ENCODE peak calls at places on chromosomes 4 and X, in nine cellular contexts. A is AG04449; W is endothelial cell; R is activated CD4-positive, alpha-beta T cell treated with anti-CD3 and anti-CD28 coated beads, Interleukin-2, amount 50 U/mL, for 1 hour; B is H9; N is esophagus squamous epithelium; I is PC-3; P is CD4-positive, alpha-beta T cell; Y is GM06990. S is an unnamed sample.

GRCh38 chr4:107519057-107519456 is 201.0 kb downstream of the PAPSS1 start:
- DNase-seq in A (no peak), W (peak), R (no peak), B (no peak), N (no peak), I (peak), P (no peak), Y (no peak), S (peak)

GRCh38 chrX:105869676-105870075 is 47.3 kb downstream of the NRK start:
- DNase-seq in A (no peak), W (no peak), R (no peak), B (no peak), N (no peak), I (peak), P (no peak), Y (no peak), S (no peak)

GRCh38 chr4:158112612-158113011 is 60.2 kb downstream of the GASK1B start:
- DNase-seq in A (no peak), W (no peak), R (no peak), B (no peak), N (no peak), I (no peak), P (no peak), Y (no peak), S (no peak)

GRCh38 chrX:47156611-47157520 is 11.8 kb downstream of the RBM10 start:
- DNase-seq in A (no peak), W (no peak), R (no peak), B (no peak), N (no peak), I (no peak), P (no peak), Y (no peak), S (no peak)

GRCh38 chrX:151988706-151989299 is 14.3 kb upstream of the GABRE start:
- DNase-seq in A (no peak), W (no peak), R (no peak), B (no peak), N (no peak), I (no peak), P (no peak), Y (no peak), S (no peak)

GRCh38 chr4:149056615-149057014 is 614.4 kb upstream of the NR3C2 start:
- DNase-seq in A (no peak), W (no peak), R (no peak), B (no peak), N (no peak), I (peak), P (no peak), Y (no peak), S (no peak)

GRCh38 chr4:120004054-120004453 is 62.6 kb downstream of the MAD2L1 start:
- DNase-seq in A (no peak), W (no peak), R (no peak), B (peak), N (no peak), I (no peak), P (no peak), Y (no peak), S (no peak)

GRCh38 chrX:132292753-132293152 is 73.5 kb upstream of the RAP2C start:
- DNase-seq in A (peak), W (peak), R (peak), B (peak), N (no peak), I (peak), P (no peak), Y (peak), S (peak)

GRCh38 chr4:8201341-8201781 is 2.3 kb downstream of the SH3TC1 start:
- DNase-seq in A (no peak), W (no peak), R (peak), B (no peak), N (no peak), I (no peak), P (no peak), Y (peak), S (no peak)

GRCh38 chr4:98938386-98938785 is 9.5 kb upstream of the EIF4E start:
- DNase-seq in A (no peak), W (no peak), R (no peak), B (no peak), N (no peak), I (peak), P (no peak), Y (no peak), S (peak)

GRCh38 chr4:94574050-94574449 is 122.3 kb downstream of the PDLIM5 start:
- DNase-seq in A (no peak), W (no peak), R (no peak), B (no peak), N (no peak), I (no peak), P (no peak), Y (no peak), S (no peak)